ENCODE peak calls at places on chromosomes 5 and 9, in six cellular contexts. H is HTR-8/SVneo; R is effector memory CD4-positive, alpha-beta T cell; T is COLO829; I is NCI-H1930; S is cardiac fibroblast. J is an unnamed sample.

GRCh38 chr9:15205632-15206243 is 101.3 kb downstream of the TTC39B start:
- DNase-seq in I (no peak), T (no peak), S (peak), R (no peak), H (no peak), J (no peak)

GRCh38 chr5:38446029-38446522 is 110.4 kb downstream of the LIFR start:
- DNase-seq in R (no peak), I (no peak), T (no peak), S (peak), H (no peak), J (no peak)

GRCh38 chr5:103259705-103260355 is 1.3 kb downstream of the MACIR start:
- DNase-seq in R (no peak), I (no peak), S (peak), T (peak), H (peak), J (no peak)

GRCh38 chr5:126178521-126178920 is 244.7 kb upstream of the GRAMD2B start:
- DNase-seq in R (no peak), T (no peak), H (no peak), S (peak), I (no peak), J (no peak)

GRCh38 chr9:130327781-130328348 is 62.3 kb downstream of the HMCN2 start:
- DNase-seq in I (no peak), T (no peak), S (peak), R (no peak), H (no peak), J (no peak)

GRCh38 chr5:132294728-132295504 is 722 bp downstream of the SLC22A4 start:
- DNase-seq in H (peak), R (peak), S (peak), I (no peak), T (no peak), J (no peak)

GRCh38 chr9:112754578-112754977 is 4.0 kb downstream of the SNX30 start:
- DNase-seq in T (peak), I (no peak), S (peak), H (no peak), R (peak), J (no peak)

GRCh38 chr5:175444060-175444904 is at the start of gene DRD1:
- DNase-seq in H (peak), I (peak), S (peak), R (no peak), T (no peak), J (no peak)

GRCh38 chr9:120569556-120569955 is 10.4 kb downstream of the CDK5RAP2 start:
- DNase-seq in T (no peak), I (no peak), S (no peak), H (no peak), R (no peak), J (no peak)

GRCh38 chr9:129962889-129963703 is 79.9 kb downstream of the FNBP1 start:
- DNase-seq in R (peak), T (peak), I (no peak), S (peak), H (peak), J (no peak)

GRCh38 chr5:173452098-173452497 is 123.9 kb upstream of the STC2 start:
- DNase-seq in I (no peak), H (no peak), S (peak), R (no peak), T (no peak), J (no peak)

GRCh38 chr9:133509179-133510083 is 15.3 kb downstream of the MYMK start:
- DNase-seq in H (peak), S (no peak), R (no peak), T (peak), I (no peak), J (no peak)

GRCh38 chr5:135398160-135398854 is 724 bp downstream of the MACROH2A1 start:
- DNase-seq in T (no peak), H (no peak), S (peak), R (no peak), I (no peak), J (peak)

GRCh38 chr5:164097747-164098146 is 592.3 kb downstream of the MAT2B start:
- DNase-seq in S (peak), I (no peak), R (no peak), H (peak), T (no peak), J (no peak)

GRCh38 chr5:114702111-114702510 is 340.2 kb downstream of the KCNN2 start:
- DNase-seq in I (peak), R (no peak), T (no peak), S (no peak), H (no peak), J (no peak)

GRCh38 chr9:99833735-99834134 is 12.1 kb downstream of the NR4A3 start:
- DNase-seq in I (no peak), H (no peak), T (no peak), S (no peak), R (no peak), J (no peak)

GRCh38 chr9:121819511-121820231 is 168.2 kb downstream of the DAB2IP start:
- DNase-seq in T (peak), S (no peak), H (no peak), I (no peak), R (no peak), J (peak)

GRCh38 chr5:151659001-151659754 is 27.5 kb downstream of the SPARC start:
- DNase-seq in S (peak), H (peak), R (peak), T (peak), I (peak), J (peak)

GRCh38 chr9:136690104-136690840 is 3.0 kb upstream of the AGPAT2 start:
- DNase-seq in I (no peak), T (no peak), H (no peak), R (no peak), S (no peak), J (no peak)

GRCh38 chr5:158812381-158812780 is 287.3 kb downstream of the EBF1 start:
- DNase-seq in R (no peak), I (no peak), T (no peak), H (no peak), S (no peak), J (no peak)

GRCh38 chr5:14134086-14134485 is 9.1 kb upstream of the TRIO start:
- DNase-seq in I (no peak), R (no peak), S (no peak), H (no peak), T (no peak), J (no peak)

GRCh38 chr5:179346401-179346800 is 1.1 kb upstream of the ADAMTS2 start:
- DNase-seq in S (peak), R (no peak), H (no peak), I (no peak), T (no peak), J (no peak)

GRCh38 chr5:50751064-50751657 is 84.7 kb downstream of the PARP8 start:
- DNase-seq in R (no peak), S (peak), T (peak), H (peak), I (no peak), J (peak)

GRCh38 chr5:168712280-168712924 is 133.2 kb upstream of the PANK3 start:
- DNase-seq in H (peak), S (peak), I (no peak), T (peak), R (no peak), J (no peak)

GRCh38 chr9:129596541-129597328 is 24.2 kb downstream of the C9orf50 start:
- DNase-seq in S (peak), I (no peak), H (no peak), R (no peak), T (no peak), J (no peak)

GRCh38 chr5:114988096-114988495 is 181.6 kb downstream of the TRIM36 start:
- DNase-seq in H (no peak), S (no peak), I (no peak), T (no peak), R (no peak), J (no peak)

GRCh38 chr5:76402251-76402879 is 720 bp upstream of the IQGAP2 start:
- DNase-seq in I (peak), R (peak), H (no peak), T (no peak), S (no peak), J (no peak)

GRCh38 chr5:54703091-54703490 is 185.5 kb downstream of the SNX18 start:
- DNase-seq in R (no peak), H (peak), I (no peak), S (peak), T (no peak), J (no peak)

GRCh38 chr5:155455791-155456514 is 442.4 kb downstream of the KIF4B start:
- DNase-seq in T (no peak), R (no peak), S (no peak), H (no peak), I (no peak), J (no peak)

GRCh38 chr9:117682955-117683710 is 21.1 kb upstream of the TLR4 start:
- DNase-seq in S (peak), T (no peak), H (no peak), R (no peak), I (no peak), J (no peak)

GRCh38 chr9:126454250-126454649 is 127.6 kb downstream of the MVB12B start:
- DNase-seq in S (no peak), I (no peak), R (no peak), T (no peak), H (no peak), J (no peak)